ENCODE peak calls at places on chromosomes 7 and 10, in nine cellular contexts. U is fibroblast of lung, R is psoas muscle, A is tibial nerve, O is ovary, V is SJSA1, D is gastrocnemius medialis, Y is A673, C is IMR-90. L is an unnamed sample.

GRCh38 chr7:113100091-113100723 is 13.6 kb upstream of the GPR85 start:
- DNase-seq in V (no peak), R (no peak), A (no peak), D (no peak), Y (peak; percentile 17), O (no peak), U (peak; percentile 40), C (peak; percentile 44), L (no peak)

GRCh38 chr7:46150721-46151120 is 229.6 kb upstream of the IGFBP3 start:
- DNase-seq in D (no peak), Y (no peak), R (no peak), V (no peak), O (no peak), A (no peak), C (no peak), U (no peak), L (no peak)

GRCh38 chr7:36070230-36070629 is 82.8 kb upstream of the EEPD1 start:
- DNase-seq in Y (no peak), C (no peak), V (no peak), R (no peak), O (no peak), U (no peak), D (no peak), A (no peak), L (no peak)

GRCh38 chr7:18499407-18500197 is 4.1 kb downstream of the HDAC9 start:
- DNase-seq in C (no peak), A (no peak), V (no peak), U (no peak), O (no peak), Y (no peak), D (peak; percentile 65), R (peak; percentile 58), L (peak; percentile 79)

GRCh38 chr7:103106336-103107070 is 31.6 kb downstream of the ARMC10 start:
- DNase-seq in U (peak; percentile 37), V (no peak), C (peak; percentile 16), D (no peak), O (peak; percentile 76), R (no peak), Y (no peak), A (no peak), L (no peak)

GRCh38 chr10:28302012-28302667 is 724 bp downstream of the MPP7 start:
- DNase-seq in U (peak; percentile 5), R (no peak), A (peak; percentile 16), V (no peak), O (peak; percentile 73), C (no peak), Y (peak; percentile 52), D (no peak), L (no peak)

GRCh38 chr10:7119325-7120015 is 291.4 kb downstream of the SFMBT2 start:
- DNase-seq in Y (no peak), R (no peak), O (no peak), U (no peak), V (no peak), D (no peak), A (no peak), C (peak; percentile 35), L (no peak)

GRCh38 chr7:24965831-24966708 is 13.9 kb downstream of the OSBPL3 start:
- DNase-seq in R (no peak), O (no peak), V (no peak), U (no peak), D (no peak), Y (no peak), C (peak; percentile 15), A (no peak), L (no peak)

GRCh38 chr10:110263164-110263563 is 41.6 kb downstream of the SMNDC1 start:
- DNase-seq in U (no peak), V (no peak), D (no peak), C (no peak), O (no peak), R (no peak), Y (no peak), A (no peak), L (no peak)

GRCh38 chr7:143892527-143893300 is 9.3 kb downstream of the TCAF1 start:
- DNase-seq in O (no peak), A (no peak), V (no peak), C (peak; percentile 18), Y (peak; percentile 86), U (peak; percentile 62), R (no peak), D (no peak), L (no peak)

GRCh38 chr7:2032876-2033407 is 199.8 kb downstream of the MAD1L1 start:
- DNase-seq in D (peak; percentile 7), V (no peak), A (no peak), O (no peak), U (no peak), Y (no peak), C (no peak), R (peak; percentile 29), L (peak; percentile 37)

GRCh38 chr10:130255777-130256176 is 119.6 kb downstream of the GLRX3 start:
- DNase-seq in D (no peak), C (no peak), A (no peak), Y (no peak), O (no peak), U (no peak), V (no peak), R (no peak), L (no peak)

GRCh38 chr7:351256-351655 is 61.3 kb downstream of the FOXL3 start:
- DNase-seq in R (peak; percentile 41), D (no peak), A (no peak), C (no peak), Y (no peak), V (no peak), O (no peak), U (no peak), L (no peak)

DNA sequence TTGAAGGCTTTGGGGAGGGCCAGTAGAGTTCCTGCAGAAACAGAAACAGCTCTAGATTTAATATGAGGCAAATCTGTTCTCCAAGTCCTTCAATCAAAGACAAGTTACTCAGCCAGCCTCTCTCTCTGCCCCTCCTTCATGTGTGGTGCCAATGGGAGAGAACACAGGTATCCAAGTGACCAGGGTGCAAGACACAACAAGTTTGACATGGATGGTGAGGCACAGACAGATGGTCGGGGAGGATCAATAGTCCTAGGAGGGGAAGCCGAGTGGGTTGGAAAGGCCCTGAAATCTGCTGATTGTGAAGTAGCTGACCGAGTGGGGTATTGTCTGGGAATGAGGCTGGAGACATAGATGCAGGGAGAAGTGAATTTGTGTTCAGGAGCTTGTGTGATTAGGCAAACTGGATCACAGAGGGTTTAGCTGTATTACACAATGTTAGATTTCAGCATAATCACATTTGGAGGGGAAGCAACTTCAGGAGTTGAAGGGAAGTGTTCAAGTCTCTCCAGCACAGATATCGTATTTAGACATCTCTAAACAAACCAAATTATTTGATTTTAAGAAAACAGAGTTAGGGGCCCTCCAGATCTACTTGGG is 1.5 kb downstream of the GIMAP1 start:
- DNase-seq in Y (no peak), U (no peak), R (no peak), A (no peak), O (no peak), C (no peak), V (no peak), D (no peak), L (no peak)
- H3K4me1 ChIP-seq in Y (no peaks in the 10 kb centered on the region), U (no peaks in the 10 kb centered on the region), R (no peaks in the 10 kb centered on the region), A (no peaks in the 10 kb centered on the region), O (no peaks in the 10 kb centered on the region), C (no peaks in the 10 kb centered on the region), V (no peaks in the 10 kb centered on the region), D (no peaks in the 10 kb centered on the region), L (no peaks in the 10 kb centered on the region)

DNA sequence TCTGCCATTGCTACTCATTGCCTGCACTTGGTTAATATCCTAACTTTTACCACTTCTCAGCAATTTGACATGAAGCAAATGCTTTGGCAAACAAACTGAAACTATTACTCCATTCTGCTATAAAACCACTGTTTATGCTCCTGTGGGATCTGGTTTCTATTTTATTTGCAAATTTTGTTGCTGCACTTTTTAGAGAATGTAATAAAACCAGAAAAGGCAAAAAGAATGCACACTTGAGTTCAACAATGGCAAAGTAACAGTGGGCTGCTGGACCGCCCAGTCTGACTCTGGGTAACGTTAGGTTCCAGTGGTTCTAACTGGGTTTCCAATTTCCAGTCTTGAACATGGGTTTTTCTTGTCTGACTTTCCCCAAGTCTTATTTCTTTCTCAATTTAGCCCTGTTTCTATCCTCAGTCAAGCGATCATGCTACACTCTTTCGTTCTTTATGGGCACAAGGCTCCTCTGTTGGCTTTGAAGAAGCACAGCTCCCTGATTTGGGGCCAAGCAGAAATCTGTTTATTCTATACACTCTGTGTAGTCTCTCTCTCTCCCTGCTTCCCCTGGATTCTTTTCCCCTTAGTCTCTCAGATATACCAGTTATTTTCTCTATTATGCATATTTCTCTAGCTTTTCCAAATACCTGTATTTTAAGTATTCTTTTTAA is 129.2 kb upstream of the FAM3C start:
- DNase-seq in O (no peak), D (no peak), U (peak; percentile 14), V (peak; percentile 48), Y (no peak), C (no peak), R (no peak), A (no peak), L (no peak)
- H3K4me1 ChIP-seq in O (no peaks in the 10 kb centered on the region), D (no peaks in the 10 kb centered on the region), U (no peaks in the 10 kb centered on the region), V (peaks cover 36% of the 10 kb centered on the region), Y (peaks cover 29% of the 10 kb centered on the region), C (no peaks in the 10 kb centered on the region), R (no peaks in the 10 kb centered on the region), A (no peaks in the 10 kb centered on the region), L (no peaks in the 10 kb centered on the region)

DNA sequence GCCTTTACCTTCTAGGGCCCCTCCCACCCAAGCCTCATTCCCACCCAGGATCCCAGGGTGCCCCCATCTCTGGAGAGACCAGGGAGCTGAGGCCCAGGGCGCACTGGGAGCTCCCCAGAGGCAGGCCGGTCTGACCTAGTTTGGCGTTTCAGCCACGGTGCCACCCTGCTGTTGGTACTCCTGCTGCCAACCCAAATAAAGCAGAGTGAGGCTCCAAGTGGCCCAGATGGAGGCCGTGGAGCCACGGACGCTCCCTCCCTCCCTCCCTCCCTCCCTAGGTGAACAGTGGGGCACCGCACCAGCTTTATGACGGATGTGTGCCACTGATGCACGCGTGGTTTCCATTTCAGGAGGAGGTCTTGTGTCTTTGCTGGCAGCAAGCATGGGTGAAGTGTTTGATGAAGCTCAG is 1.8 kb downstream of the INPP5A start:
- DNase-seq in R (peak; percentile 81), A (no peak), Y (no peak), U (no peak), O (no peak), V (no peak), C (no peak), D (peak; percentile 81), L (peak; percentile 79)
- H3K4me1 ChIP-seq in R (peaks cover 64% of the 10 kb centered on the region), A (peaks cover 48% of the 10 kb centered on the region), Y (peaks cover 4% of the 10 kb centered on the region), U (peaks cover 16% of the 10 kb centered on the region), O (peaks cover 22% of the 10 kb centered on the region), V (peaks cover 43% of the 10 kb centered on the region), C (peaks cover 24% of the 10 kb centered on the region), D (peaks cover 61% of the 10 kb centered on the region), L (peaks cover 5% of the 10 kb centered on the region)

DNA sequence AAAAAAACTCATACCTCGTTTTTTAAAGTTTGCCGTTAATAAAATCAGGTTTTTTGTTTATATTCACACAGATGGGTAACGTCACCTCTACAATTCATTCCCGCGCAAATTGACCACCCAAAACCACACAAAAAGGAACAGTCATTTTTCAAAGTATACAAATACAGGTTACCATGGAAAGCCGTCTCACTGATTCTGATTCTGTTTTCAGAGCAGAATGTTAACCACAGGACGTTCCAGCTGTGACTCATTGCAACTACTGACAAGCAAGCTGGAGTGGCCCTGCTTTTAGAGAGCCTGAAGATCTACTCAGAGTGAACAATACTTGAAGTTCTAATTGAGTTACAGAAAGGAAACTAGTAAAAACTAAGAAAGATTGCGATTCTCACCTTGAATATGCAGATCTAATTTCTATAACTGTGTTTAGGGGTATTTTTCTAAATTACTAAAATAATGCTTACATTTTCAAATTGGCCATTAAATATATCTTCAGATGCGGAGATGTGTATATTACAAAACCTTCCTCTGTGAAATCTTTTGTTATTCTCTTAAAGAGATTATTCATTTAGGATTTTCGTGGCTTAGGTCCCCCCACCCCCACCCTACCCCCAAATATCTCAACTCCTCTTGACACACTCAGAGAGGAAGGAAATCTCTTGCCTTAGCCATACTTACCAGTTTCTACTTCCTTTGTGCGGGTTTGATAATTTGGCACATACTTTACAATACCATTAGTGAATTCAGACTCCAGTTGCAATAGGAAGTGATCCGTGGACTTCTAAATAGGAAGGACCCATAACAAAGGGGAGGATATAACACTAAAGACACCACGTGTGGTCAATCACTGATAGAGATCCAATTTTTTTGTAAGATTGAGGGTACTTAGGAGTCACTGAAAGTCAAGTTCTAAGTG is 106.0 kb downstream of the CUBN start:
- DNase-seq in V (peak; percentile 94), O (no peak), R (no peak), D (peak; percentile 51), A (no peak), U (peak; percentile 97), Y (peak; percentile 96), C (peak; percentile 99), L (peak; percentile 59)
- H3K4me1 ChIP-seq in V (peaks cover 49% of the 10 kb centered on the region), O (peaks cover 11% of the 10 kb centered on the region), R (no peaks in the 10 kb centered on the region), D (peaks cover 5% of the 10 kb centered on the region), A (peaks cover 25% of the 10 kb centered on the region), U (peaks cover 14% of the 10 kb centered on the region), Y (peaks cover 71% of the 10 kb centered on the region), C (peaks cover 12% of the 10 kb centered on the region), L (peaks cover 4% of the 10 kb centered on the region)